ENCODE peak calls at places on chromosomes 13 and 19, in five cellular contexts. C is tibial nerve; Y is LNCaP clone FGC; B is CD4-positive, alpha-beta T cell; F is Caco-2. N is an unnamed sample.

GRCh38 chr19:58581227-58582141 is 8.3 kb upstream of the MZF1 start:
- DNase-seq in B (peak; percentile 85), C (peak; percentile 89), Y (no peak), F (peak; percentile 58), N (no peak)

GRCh38 chr19:6825076-6825774 is 52.7 kb downstream of the VAV1 start:
- DNase-seq in B (no peak), C (no peak), Y (no peak), F (no peak), N (no peak)

GRCh38 chr13:80337011-80337688 is 3.8 kb downstream of the SPRY2 start:
- DNase-seq in C (no peak), B (no peak), F (no peak), Y (no peak), N (no peak)

GRCh38 chr19:281992-282391 is 9.2 kb downstream of the PLPP2 start:
- DNase-seq in C (no peak), F (no peak), B (no peak), Y (no peak), N (no peak)

GRCh38 chr19:47240996-47241918 is 10.3 kb upstream of the BBC3 start:
- DNase-seq in F (peak; percentile 89), C (peak; percentile 60), Y (peak; percentile 59), B (peak; percentile 88), N (no peak)

GRCh38 chr13:26709461-26709860 is 51.1 kb downstream of the GPR12 start:
- DNase-seq in Y (no peak), C (no peak), F (no peak), B (no peak), N (no peak)

GRCh38 chr19:48624067-48624594 is 4.8 kb downstream of the SPHK2 start:
- DNase-seq in Y (no peak), C (peak; percentile 92), F (peak; percentile 99), B (peak; percentile 95), N (peak; percentile 82)

GRCh38 chr19:6997679-6998445 is 23.4 kb downstream of the MBD3L2B start:
- DNase-seq in Y (no peak), B (no peak), F (no peak), C (no peak), N (no peak)

GRCh38 chr19:11203194-11204075 is 6.1 kb upstream of the KANK2 start:
- DNase-seq in C (peak; percentile 76), Y (no peak), B (peak; percentile 26), F (no peak), N (no peak)

GRCh38 chr13:78599911-78600310 is 3.4 kb downstream of the POU4F1 start:
- DNase-seq in B (no peak), Y (no peak), F (no peak), C (no peak), N (no peak)

GRCh38 chr19:16882146-16882545 is 6.7 kb upstream of the F2RL3 start:
- DNase-seq in B (no peak), C (no peak), Y (no peak), F (no peak), N (no peak)

GRCh38 chr19:28876604-28877123 is 336.3 kb downstream of the UQCRFS1 start:
- DNase-seq in B (no peak), C (no peak), F (no peak), Y (no peak), N (no peak)

GRCh38 chr13:24281188-24282008 is 28.0 kb upstream of the C1QTNF9 start:
- DNase-seq in Y (no peak), F (no peak), C (no peak), B (no peak), N (no peak)

GRCh38 chr19:55042344-55042678 is 4.2 kb upstream of the GP6 start:
- DNase-seq in Y (no peak), C (no peak), B (no peak), F (no peak), N (no peak)

GRCh38 chr13:28710161-28710560 is 8.6 kb downstream of the SLC46A3 start:
- DNase-seq in F (no peak), Y (no peak), B (no peak), C (no peak), N (no peak)

GRCh38 chr13:90591927-90592268 is 755.6 kb upstream of the MIR17HG start:
- DNase-seq in F (peak; percentile 72), B (no peak), C (no peak), Y (no peak), N (no peak)

GRCh38 chr13:77207943-77208342 is 119.0 kb downstream of the MYCBP2 start:
- DNase-seq in F (no peak), Y (no peak), C (no peak), B (no peak), N (no peak)

GRCh38 chr19:40588110-40588854 is 11.6 kb downstream of the SHKBP1 start:
- DNase-seq in F (no peak), Y (no peak), C (no peak), B (no peak), N (no peak)

GRCh38 chr19:13014101-13014920 is 19.0 kb downstream of the NFIX start:
- DNase-seq in C (no peak), B (no peak), F (no peak), Y (no peak), N (no peak)

GRCh38 chr19:17405250-17406038 is at the start of gene BST2:
- DNase-seq in Y (no peak), C (peak; percentile 48), F (peak; percentile 80), B (peak; percentile 22), N (no peak)

GRCh38 chr19:55340784-55341147 is 1.1 kb downstream of the KMT5C start:
- DNase-seq in C (no peak), F (no peak), Y (no peak), B (no peak), N (no peak)

GRCh38 chr13:107441279-107441678 is 774.1 kb downstream of the LIG4 start:
- DNase-seq in Y (no peak), C (no peak), F (no peak), B (no peak), N (no peak)

GRCh38 chr13:59963383-59963782 is 200.3 kb downstream of the DIAPH3 start:
- DNase-seq in Y (no peak), C (no peak), F (no peak), B (no peak), N (no peak)

GRCh38 chr13:89238496-89238895 is 1567.3 kb downstream of the SLITRK5 start:
- DNase-seq in B (no peak), F (no peak), Y (no peak), C (no peak), N (no peak)

GRCh38 chr13:48727252-48728011 is 73.7 kb downstream of the CYSLTR2 start:
- DNase-seq in Y (no peak), C (no peak), B (no peak), F (no peak), N (no peak)

GRCh38 chr19:12754465-12755196 is 3.0 kb downstream of the BEST2 start:
- DNase-seq in F (no peak), B (no peak), Y (no peak), C (no peak), N (no peak)

GRCh38 chr19:14019100-14019499 is 8.8 kb upstream of the RLN3 start:
- DNase-seq in F (no peak), B (no peak), C (no peak), Y (no peak), N (no peak)

GRCh38 chr13:51831519-51831918 is 13.5 kb downstream of the TMEM272 start:
- DNase-seq in F (no peak), C (no peak), Y (no peak), B (no peak), N (no peak)

GRCh38 chr13:30713133-30713532 is 22.2 kb upstream of the ALOX5AP start:
- DNase-seq in B (no peak), C (no peak), Y (no peak), F (no peak), N (no peak)

GRCh38 chr19:3404324-3405260 is 38.2 kb downstream of the NFIC start:
- DNase-seq in Y (no peak), F (no peak), C (peak; percentile 75), B (no peak), N (no peak)

GRCh38 chr13:79936368-79937136 is 404.4 kb downstream of the SPRY2 start:
- DNase-seq in C (peak; percentile 25), Y (no peak), F (no peak), B (no peak), N (no peak)

GRCh38 chr19:48755787-48756674 is 707 bp downstream of the FGF21 start:
- DNase-seq in C (no peak), B (no peak), Y (no peak), F (no peak), N (no peak)

GRCh38 chr19:39413903-39414608 is 1.6 kb downstream of the PLEKHG2 start:
- DNase-seq in C (no peak), F (peak; percentile 61), Y (no peak), B (no peak), N (no peak)

GRCh38 chr13:100438059-100438788 is 150.4 kb downstream of the GGACT start:
- DNase-seq in C (no peak), F (no peak), Y (no peak), B (no peak), N (no peak)

GRCh38 chr19:47414469-47414868 is 4.9 kb downstream of the MEIS3 start:
- DNase-seq in Y (no peak), B (no peak), C (no peak), F (peak; percentile 63), N (no peak)

GRCh38 chr13:57716295-57716694 is 84.8 kb downstream of the PCDH17 start:
- DNase-seq in C (no peak), Y (no peak), B (no peak), F (peak; percentile 43), N (no peak)
- TF ChIP-seq CTCF in C (no peak), Y (peak; percentile 52), B (no peak), F (no peak), N (no peak)

GRCh38 chr13:39016789-39017188 is 21.1 kb downstream of the PROSER1 start:
- DNase-seq in B (no peak), Y (no peak), F (no peak), C (no peak), N (no peak)
- TF ChIP-seq CTCF in B (peak; percentile 45), Y (peak; percentile 52), F (peak; percentile 72), C (peak; percentile 37), N (peak; percentile 44)

DNA sequence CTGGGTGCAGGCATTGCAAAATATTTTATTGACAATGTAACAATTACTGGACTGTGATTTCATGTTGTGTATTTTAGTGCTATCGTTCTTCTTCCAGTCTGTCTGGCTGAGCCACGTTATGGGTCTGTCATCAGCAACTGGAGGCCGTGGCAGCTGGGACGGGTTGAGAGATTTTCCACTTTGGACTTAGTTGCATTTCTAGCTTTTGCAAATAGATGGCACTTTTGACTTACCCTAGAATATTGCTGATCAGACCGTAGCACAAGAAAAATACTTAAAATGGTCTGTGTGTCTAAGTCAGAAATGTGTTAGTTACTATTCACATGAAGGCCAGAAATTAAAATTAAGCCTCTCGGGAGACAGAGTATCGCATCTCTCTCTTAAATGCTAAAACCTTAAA is 211.1 kb downstream of the TEX29 start:
- DNase-seq in Y (no peak), C (no peak), B (no peak), F (no peak), N (no peak)
- TF ChIP-seq CTCF in Y (peak; percentile 50), C (no peak), B (no peak), F (no peak), N (no peak)

GRCh38 chr19:18521692-18522123 is at the start of gene ELL:
- DNase-seq in Y (no peak), F (no peak), C (no peak), B (no peak), N (no peak)
- TF ChIP-seq CTCF in Y (no peak), F (no peak), C (no peak), B (no peak), N (no peak)